ENCODE peak calls at places on chromosomes 3 and 15, in four cellular contexts. L is ascending aorta, X is cerebellum, U is Peyer's patch. E is an unnamed sample.

GRCh38 chr3:126034481-126035361 is 49.2 kb downstream of the SLC41A3 start:
- DNase-seq in L (peak; percentile 38), X (no peak), U (no peak), E (no peak)

GRCh38 chr15:82950295-82950694 is 2.2 kb downstream of the HOMER2 start:
- DNase-seq in L (no peak), X (no peak), U (no peak), E (no peak)

GRCh38 chr3:177468331-177468730 is 271.0 kb upstream of the TBL1XR1 start:
- DNase-seq in L (peak; percentile 70), X (no peak), U (no peak), E (no peak)

GRCh38 chr15:82903511-82903910 is 49.0 kb downstream of the HOMER2 start:
- DNase-seq in L (no peak), X (no peak), U (no peak), E (no peak)

GRCh38 chr3:124619887-124620599 is 110.2 kb upstream of the UMPS start:
- DNase-seq in L (no peak), X (no peak), U (no peak), E (no peak)

GRCh38 chr3:136070953-136071949 is 105.7 kb downstream of the PPP2R3A start:
- DNase-seq in L (peak; percentile 64), X (no peak), U (no peak), E (no peak)

GRCh38 chr3:11661052-11661656 is 17.4 kb upstream of the VGLL4 start:
- DNase-seq in L (no peak), X (no peak), U (no peak), E (no peak)

GRCh38 chr3:161673845-161674244 is 177.2 kb downstream of the OTOL1 start:
- DNase-seq in L (no peak), X (no peak), U (no peak), E (no peak)

GRCh38 chr3:101913173-101913572 is 63.9 kb downstream of the NFKBIZ start:
- DNase-seq in L (no peak), X (no peak), U (no peak), E (no peak)

GRCh38 chr3:197801801-197802504 is 10.9 kb downstream of the LRCH3 start:
- DNase-seq in L (no peak), X (no peak), U (no peak), E (no peak)

GRCh38 chr3:151439652-151440125 is 21.2 kb downstream of the IGSF10 start:
- DNase-seq in L (no peak), X (peak; percentile 10), U (no peak), E (no peak)

GRCh38 chr15:44591326-44591725 is 54.4 kb downstream of the EIF3J start:
- DNase-seq in L (no peak), X (no peak), U (no peak), E (no peak)

GRCh38 chr3:32453346-32453745 is 49.3 kb downstream of the CMTM6 start:
- DNase-seq in L (peak; percentile 22), X (no peak), U (no peak), E (no peak)